ENCODE peak calls at places on chromosomes 2 and 18, in four cellular contexts. One of them, this sample, is unnamed.

GRCh38 chr2:216904974-216905373 is 45.1 kb upstream of the TNP1 start:
- DNase-seq in Peyer's patch: no peak
- DNase-seq in prostate gland: no peak
- DNase-seq in heart right ventricle: no peak
- DNase-seq in this sample: no peak

GRCh38 chr2:179876266-179876665 is 14.9 kb upstream of the ZNF385B start:
- DNase-seq in Peyer's patch: no peak
- DNase-seq in prostate gland: no peak
- DNase-seq in heart right ventricle: no peak
- DNase-seq in this sample: no peak

GRCh38 chr2:99651930-99652670 is 162.3 kb upstream of the REV1 start:
- DNase-seq in Peyer's patch: no peak
- DNase-seq in prostate gland: no peak
- DNase-seq in heart right ventricle: no peak
- DNase-seq in this sample: no peak

GRCh38 chr2:106193491-106193976 is 567 bp downstream of the UXS1 start:
- DNase-seq in Peyer's patch: peak; percentile 67
- DNase-seq in prostate gland: peak; percentile 33
- DNase-seq in heart right ventricle: peak; percentile 24
- DNase-seq in this sample: no peak

GRCh38 chr2:126315840-126316239 is 340.1 kb upstream of the GYPC start:
- DNase-seq in Peyer's patch: no peak
- DNase-seq in prostate gland: no peak
- DNase-seq in heart right ventricle: no peak
- DNase-seq in this sample: no peak

GRCh38 chr2:45190481-45190880 is 181.2 kb upstream of the SIX2 start:
- DNase-seq in Peyer's patch: no peak
- DNase-seq in prostate gland: no peak
- DNase-seq in heart right ventricle: no peak
- DNase-seq in this sample: no peak

GRCh38 chr2:126837926-126838717 is 60.6 kb upstream of the TEX51 start:
- DNase-seq in Peyer's patch: peak; percentile 8
- DNase-seq in prostate gland: no peak
- DNase-seq in heart right ventricle: no peak
- DNase-seq in this sample: no peak

GRCh38 chr2:217680376-217680775 is 322.4 kb downstream of the TNS1 start:
- DNase-seq in Peyer's patch: no peak
- DNase-seq in prostate gland: no peak
- DNase-seq in heart right ventricle: no peak
- DNase-seq in this sample: no peak

GRCh38 chr2:159455330-159455918 is 160.9 kb downstream of the BAZ2B start:
- DNase-seq in Peyer's patch: no peak
- DNase-seq in prostate gland: no peak
- DNase-seq in heart right ventricle: no peak
- DNase-seq in this sample: no peak

GRCh38 chr18:55811964-55812363 is 224.0 kb upstream of the TCF4 start:
- DNase-seq in Peyer's patch: no peak
- DNase-seq in prostate gland: no peak
- DNase-seq in heart right ventricle: no peak
- DNase-seq in this sample: no peak

GRCh38 chr2:166539340-166540162 is 45.5 kb upstream of the SCN7A start:
- DNase-seq in Peyer's patch: no peak
- DNase-seq in prostate gland: peak; percentile 6
- DNase-seq in heart right ventricle: peak; percentile 14
- DNase-seq in this sample: peak; percentile 47

GRCh38 chr2:142853912-142854311 is 23.6 kb upstream of the KYNU start:
- DNase-seq in Peyer's patch: no peak
- DNase-seq in prostate gland: no peak
- DNase-seq in heart right ventricle: no peak
- DNase-seq in this sample: no peak

GRCh38 chr2:29606105-29606871 is 315.1 kb downstream of the ALK start:
- DNase-seq in Peyer's patch: no peak
- DNase-seq in prostate gland: no peak
- DNase-seq in heart right ventricle: no peak
- DNase-seq in this sample: no peak

GRCh38 chr2:72674982-72675915 is 150.6 kb downstream of the EXOC6B start:
- DNase-seq in Peyer's patch: no peak
- DNase-seq in prostate gland: no peak
- DNase-seq in heart right ventricle: no peak
- DNase-seq in this sample: no peak

GRCh38 chr18:24989760-24990547 is 362.0 kb downstream of the ZNF521 start:
- DNase-seq in Peyer's patch: no peak
- DNase-seq in prostate gland: no peak
- DNase-seq in heart right ventricle: no peak
- DNase-seq in this sample: no peak

GRCh38 chr2:17579605-17580318 is 39.3 kb downstream of the VSNL1 start:
- DNase-seq in Peyer's patch: no peak
- DNase-seq in prostate gland: no peak
- DNase-seq in heart right ventricle: no peak
- DNase-seq in this sample: no peak

GRCh38 chr2:17578466-17578928 is 38.0 kb downstream of the VSNL1 start:
- DNase-seq in Peyer's patch: no peak
- DNase-seq in prostate gland: peak; percentile 54
- DNase-seq in heart right ventricle: no peak
- DNase-seq in this sample: no peak

GRCh38 chr2:17574406-17575073 is 34.0 kb downstream of the VSNL1 start:
- DNase-seq in Peyer's patch: no peak
- DNase-seq in prostate gland: no peak
- DNase-seq in heart right ventricle: no peak
- DNase-seq in this sample: no peak

GRCh38 chr2:17573806-17574175 is 33.3 kb downstream of the VSNL1 start:
- DNase-seq in Peyer's patch: no peak
- DNase-seq in prostate gland: no peak
- DNase-seq in heart right ventricle: no peak
- DNase-seq in this sample: no peak

DNA sequence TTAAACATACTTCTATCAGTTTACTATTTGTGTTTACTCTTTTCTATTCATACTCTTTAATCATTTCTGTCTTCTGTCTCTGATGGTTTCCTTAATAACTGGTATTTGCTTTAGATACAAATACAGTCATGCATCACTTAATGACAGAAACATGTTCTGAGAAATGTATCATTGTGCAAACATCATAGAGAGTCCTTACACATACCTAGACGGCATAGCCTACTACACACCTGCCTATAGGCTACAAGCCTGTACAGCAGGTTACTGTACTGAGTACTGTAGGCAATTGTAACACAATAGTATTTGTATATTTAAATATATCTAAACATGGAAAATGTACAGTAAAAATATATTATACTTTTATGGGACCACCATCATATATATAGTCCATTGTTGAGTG is 36.3 kb downstream of the VSNL1 start:
- DNase-seq in Peyer's patch: no peak
- DNase-seq in prostate gland: no peak
- DNase-seq in heart right ventricle: no peak
- DNase-seq in this sample: no peak
- H3K4me1 ChIP-seq in Peyer's patch: no peaks in the 10 kb centered on the region
- H3K4me1 ChIP-seq in prostate gland: peaks cover 5% of the 10 kb centered on the region
- H3K4me1 ChIP-seq in heart right ventricle: no peaks in the 10 kb centered on the region
- H3K4me1 ChIP-seq in this sample: no peaks in the 10 kb centered on the region

GRCh38 chr2:236551843-236552542 is 17.6 kb upstream of the ACKR3 start:
- DNase-seq in Peyer's patch: no peak
- DNase-seq in prostate gland: no peak
- DNase-seq in heart right ventricle: no peak
- DNase-seq in this sample: no peak
- H3K4me1 ChIP-seq in Peyer's patch: peaks cover 4% of the 10 kb centered on the region
- H3K4me1 ChIP-seq in prostate gland: no peaks in the 10 kb centered on the region
- H3K4me1 ChIP-seq in heart right ventricle: no peaks in the 10 kb centered on the region
- H3K4me1 ChIP-seq in this sample: peaks cover 77% of the 10 kb centered on the region

GRCh38 chr2:236636714-236637485 is 67.3 kb downstream of the ACKR3 start:
- DNase-seq in Peyer's patch: no peak
- DNase-seq in prostate gland: no peak
- DNase-seq in heart right ventricle: no peak
- DNase-seq in this sample: no peak

GRCh38 chr2:236641051-236641450 is 71.4 kb downstream of the ACKR3 start:
- DNase-seq in Peyer's patch: peak; percentile 41
- DNase-seq in prostate gland: no peak
- DNase-seq in heart right ventricle: no peak
- DNase-seq in this sample: no peak

GRCh38 chr2:236638707-236639106 is 69.1 kb downstream of the ACKR3 start:
- DNase-seq in Peyer's patch: peak; percentile 31
- DNase-seq in prostate gland: no peak
- DNase-seq in heart right ventricle: no peak
- DNase-seq in this sample: no peak

GRCh38 chr2:236637691-236638569 is 68.3 kb downstream of the ACKR3 start:
- DNase-seq in Peyer's patch: peak; percentile 30
- DNase-seq in prostate gland: no peak
- DNase-seq in heart right ventricle: no peak
- DNase-seq in this sample: no peak

GRCh38 chr2:236639461-236639860 is 69.8 kb downstream of the ACKR3 start:
- DNase-seq in Peyer's patch: no peak
- DNase-seq in prostate gland: no peak
- DNase-seq in heart right ventricle: no peak
- DNase-seq in this sample: no peak
- H3K4me1 ChIP-seq in Peyer's patch: no peaks in the 10 kb centered on the region
- H3K4me1 ChIP-seq in prostate gland: no peaks in the 10 kb centered on the region
- H3K4me1 ChIP-seq in heart right ventricle: no peaks in the 10 kb centered on the region
- H3K4me1 ChIP-seq in this sample: no peaks in the 10 kb centered on the region

GRCh38 chr2:67600946-67601345 is 203.8 kb downstream of the ETAA1 start:
- DNase-seq in Peyer's patch: no peak
- DNase-seq in prostate gland: no peak
- DNase-seq in heart right ventricle: no peak
- DNase-seq in this sample: no peak
- H3K4me1 ChIP-seq in Peyer's patch: no peaks in the 10 kb centered on the region
- H3K4me1 ChIP-seq in prostate gland: no peaks in the 10 kb centered on the region
- H3K4me1 ChIP-seq in heart right ventricle: no peaks in the 10 kb centered on the region
- H3K4me1 ChIP-seq in this sample: no peaks in the 10 kb centered on the region

GRCh38 chr2:54634012-54634411 is 89.5 kb upstream of the EML6 start:
- DNase-seq in Peyer's patch: no peak
- DNase-seq in prostate gland: no peak
- DNase-seq in heart right ventricle: no peak
- DNase-seq in this sample: no peak
- H3K4me1 ChIP-seq in Peyer's patch: peaks cover 6% of the 10 kb centered on the region
- H3K4me1 ChIP-seq in prostate gland: peaks cover 3% of the 10 kb centered on the region
- H3K4me1 ChIP-seq in heart right ventricle: peaks cover 95% of the 10 kb centered on the region
- H3K4me1 ChIP-seq in this sample: no peaks in the 10 kb centered on the region

GRCh38 chr2:43402002-43402401 is 175.6 kb upstream of the ZFP36L2 start:
- DNase-seq in Peyer's patch: no peak
- DNase-seq in prostate gland: no peak
- DNase-seq in heart right ventricle: no peak
- DNase-seq in this sample: no peak
- H3K4me1 ChIP-seq in Peyer's patch: peaks cover 3% of the 10 kb centered on the region
- H3K4me1 ChIP-seq in prostate gland: no peaks in the 10 kb centered on the region
- H3K4me1 ChIP-seq in heart right ventricle: peaks cover 7% of the 10 kb centered on the region
- H3K4me1 ChIP-seq in this sample: no peaks in the 10 kb centered on the region

DNA sequence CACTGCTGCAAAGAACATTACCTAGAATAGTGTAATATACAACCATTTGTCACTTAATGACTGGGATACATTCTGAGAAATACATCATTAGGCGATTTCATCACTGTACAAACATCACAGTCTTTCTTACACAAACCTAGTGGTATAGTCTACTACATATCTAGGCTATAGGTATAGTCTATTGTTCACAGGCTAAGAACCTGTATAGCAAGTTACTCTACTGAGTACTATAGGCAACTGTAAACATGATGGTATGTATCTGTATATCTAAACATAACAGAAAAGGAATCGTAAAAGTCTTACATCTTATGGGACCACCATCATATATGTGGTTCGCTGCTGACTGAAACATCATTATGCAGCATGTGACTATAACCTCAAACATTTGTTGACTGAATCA is 21.4 kb downstream of the SP3 start:
- DNase-seq in Peyer's patch: no peak
- DNase-seq in prostate gland: no peak
- DNase-seq in heart right ventricle: no peak
- DNase-seq in this sample: no peak
- H3K4me1 ChIP-seq in Peyer's patch: peaks cover 49% of the 10 kb centered on the region
- H3K4me1 ChIP-seq in prostate gland: no peaks in the 10 kb centered on the region
- H3K4me1 ChIP-seq in heart right ventricle: peaks cover 21% of the 10 kb centered on the region
- H3K4me1 ChIP-seq in this sample: peaks cover 59% of the 10 kb centered on the region

DNA sequence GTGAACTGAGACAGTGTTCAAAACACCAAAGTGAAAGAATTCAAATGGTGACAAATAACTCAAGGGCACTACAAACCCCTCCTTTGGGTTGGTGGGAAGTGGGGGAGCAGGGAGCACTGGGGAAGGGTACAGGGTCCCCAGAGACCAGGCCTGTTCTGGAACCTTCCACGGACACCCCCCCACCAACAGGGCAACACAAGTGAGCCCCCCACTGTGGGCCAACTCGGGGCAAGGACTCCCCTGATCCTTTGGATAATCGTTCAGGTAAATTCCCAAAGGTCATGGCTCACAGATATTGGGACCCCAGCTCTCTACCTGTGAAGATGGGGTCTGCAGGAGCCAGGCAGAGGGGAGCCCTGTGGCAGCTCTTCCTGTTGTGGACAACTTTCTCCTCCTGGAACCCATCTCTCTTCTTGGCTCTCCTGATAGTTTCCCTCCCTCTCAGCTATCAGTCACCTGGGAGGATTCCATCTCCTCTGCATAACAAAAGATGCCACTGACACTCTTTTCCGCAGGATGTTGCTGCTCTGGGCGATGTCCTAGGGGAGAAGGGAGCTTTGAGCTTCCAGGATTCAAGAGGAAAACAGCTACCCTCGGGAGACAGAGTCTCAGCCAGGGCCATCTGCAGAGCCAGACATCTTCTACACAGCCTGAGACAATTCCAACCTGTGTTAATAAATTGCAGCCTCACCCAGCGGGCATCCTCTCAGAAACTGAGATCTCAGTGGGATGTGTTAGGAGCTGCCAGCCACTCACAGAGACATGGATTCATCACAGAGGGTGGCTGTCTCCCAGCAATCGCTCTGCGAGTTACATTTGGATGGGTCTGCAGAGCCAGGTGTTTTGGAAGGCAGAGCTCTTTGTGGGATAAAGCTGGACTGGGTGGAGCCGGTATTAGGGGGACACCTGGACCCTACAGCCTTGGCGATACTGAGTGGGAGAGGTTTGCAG is 35.4 kb downstream of the MBP start:
- DNase-seq in Peyer's patch: no peak
- DNase-seq in prostate gland: no peak
- DNase-seq in heart right ventricle: no peak
- DNase-seq in this sample: no peak
- H3K4me1 ChIP-seq in Peyer's patch: peaks cover 51% of the 10 kb centered on the region
- H3K4me1 ChIP-seq in prostate gland: no peaks in the 10 kb centered on the region
- H3K4me1 ChIP-seq in heart right ventricle: peaks cover 11% of the 10 kb centered on the region
- H3K4me1 ChIP-seq in this sample: peaks cover 71% of the 10 kb centered on the region